ENCODE peak calls at places on chromosomes 12 and 14, in five cellular contexts. One of them, this sample, is unnamed.

GRCh38 chr14:78022059-78022458 is 148.1 kb upstream of the NRXN3 start:
- DNase-seq in endodermal cell: peak; percentile 95
- DNase-seq in GM23338: peak; percentile 90
- DNase-seq in IMR-90: peak; percentile 16
- DNase-seq in body of pancreas: peak; percentile 65
- DNase-seq in this sample: peak; percentile 20

GRCh38 chr14:104436047-104436531 is 143.5 kb upstream of the C14orf180 start:
- DNase-seq in endodermal cell: peak; percentile 77
- DNase-seq in IMR-90: no peak
- DNase-seq in GM23338: peak; percentile 31
- DNase-seq in body of pancreas: peak; percentile 73
- DNase-seq in this sample: peak; percentile 64

GRCh38 chr12:65761301-65761700 is 63.0 kb upstream of the HMGA2 start:
- DNase-seq in GM23338: peak; percentile 94
- DNase-seq in endodermal cell: peak; percentile 82
- DNase-seq in IMR-90: no peak
- DNase-seq in body of pancreas: no peak
- DNase-seq in this sample: no peak

GRCh38 chr14:21107360-21107781 is 6.5 kb downstream of the TMEM253 start:
- DNase-seq in endodermal cell: no peak
- DNase-seq in body of pancreas: no peak
- DNase-seq in IMR-90: peak; percentile 48
- DNase-seq in GM23338: no peak
- DNase-seq in this sample: peak; percentile 42

GRCh38 chr12:55720894-55721444 is 776 bp downstream of the RDH5 start:
- DNase-seq in IMR-90: peak; percentile 91
- DNase-seq in body of pancreas: peak; percentile 77
- DNase-seq in GM23338: peak; percentile 71
- DNase-seq in endodermal cell: peak; percentile 89
- DNase-seq in this sample: peak; percentile 90

GRCh38 chr12:42143401-42144173 is 1.1 kb downstream of the GXYLT1 start:
- DNase-seq in endodermal cell: peak; percentile 48
- DNase-seq in body of pancreas: peak; percentile 8
- DNase-seq in IMR-90: peak; percentile 28
- DNase-seq in GM23338: no peak
- DNase-seq in this sample: peak; percentile 43

GRCh38 chr12:55659486-55660385 is 23.0 kb downstream of the OR10P1 start:
- DNase-seq in GM23338: peak; percentile 48
- DNase-seq in endodermal cell: peak; percentile 71
- DNase-seq in IMR-90: peak; percentile 9
- DNase-seq in body of pancreas: peak; percentile 24
- DNase-seq in this sample: peak; percentile 81

GRCh38 chr14:53955671-53956426 is 776 bp downstream of the BMP4 start:
- DNase-seq in GM23338: peak; percentile 79
- DNase-seq in IMR-90: no peak
- DNase-seq in endodermal cell: peak; percentile 83
- DNase-seq in body of pancreas: peak; percentile 42
- DNase-seq in this sample: peak; percentile 18

GRCh38 chr12:123808167-123808566 is 46.1 kb downstream of the DNAH10 start:
- DNase-seq in IMR-90: peak; percentile 7
- DNase-seq in body of pancreas: no peak
- DNase-seq in GM23338: peak; percentile 51
- DNase-seq in endodermal cell: peak; percentile 86
- DNase-seq in this sample: peak; percentile 15

GRCh38 chr14:60723218-60724079 is 702 bp downstream of the SIX4 start:
- DNase-seq in endodermal cell: peak; percentile 87
- DNase-seq in GM23338: peak; percentile 64
- DNase-seq in body of pancreas: peak; percentile 61
- DNase-seq in IMR-90: peak; percentile 62
- DNase-seq in this sample: peak; percentile 55

GRCh38 chr12:124381454-124382207 is 86.7 kb downstream of the RFLNA start:
- DNase-seq in endodermal cell: no peak
- DNase-seq in body of pancreas: peak; percentile 91
- DNase-seq in GM23338: no peak
- DNase-seq in IMR-90: peak; percentile 59
- DNase-seq in this sample: peak; percentile 90

GRCh38 chr14:77376771-77377501 is at the start of the genes SAMD15 and TMED8:
- DNase-seq in body of pancreas: peak; percentile 88
- DNase-seq in GM23338: peak; percentile 90
- DNase-seq in endodermal cell: peak; percentile 95
- DNase-seq in IMR-90: peak; percentile 80
- DNase-seq in this sample: peak; percentile 86

GRCh38 chr14:93132472-93133065 is 16.8 kb upstream of the ITPK1 start:
- DNase-seq in IMR-90: peak; percentile 22
- DNase-seq in GM23338: peak; percentile 62
- DNase-seq in body of pancreas: peak; percentile 83
- DNase-seq in endodermal cell: peak; percentile 70
- DNase-seq in this sample: peak; percentile 51

GRCh38 chr14:88258026-88258425 is 65.0 kb downstream of the KCNK10 start:
- DNase-seq in IMR-90: no peak
- DNase-seq in endodermal cell: no peak
- DNase-seq in body of pancreas: no peak
- DNase-seq in GM23338: no peak
- DNase-seq in this sample: no peak

GRCh38 chr12:39267886-39268285 is 175.0 kb downstream of the KIF21A start:
- DNase-seq in GM23338: no peak
- DNase-seq in endodermal cell: no peak
- DNase-seq in body of pancreas: no peak
- DNase-seq in IMR-90: no peak
- DNase-seq in this sample: no peak

GRCh38 chr14:88326352-88327103 is 3.5 kb upstream of the KCNK10 start:
- DNase-seq in IMR-90: no peak
- DNase-seq in endodermal cell: peak; percentile 71
- DNase-seq in body of pancreas: no peak
- DNase-seq in GM23338: peak; percentile 61
- DNase-seq in this sample: no peak

GRCh38 chr12:15966426-15966825 is 55.3 kb downstream of the DERA start:
- DNase-seq in IMR-90: peak; percentile 47
- DNase-seq in endodermal cell: no peak
- DNase-seq in body of pancreas: no peak
- DNase-seq in GM23338: no peak
- DNase-seq in this sample: peak; percentile 29

GRCh38 chr14:68947802-68948201 is 31.3 kb downstream of the ACTN1 start:
- DNase-seq in body of pancreas: peak; percentile 60
- DNase-seq in GM23338: no peak
- DNase-seq in IMR-90: peak; percentile 42
- DNase-seq in endodermal cell: no peak
- DNase-seq in this sample: peak; percentile 93

GRCh38 chr14:33556382-33557121 is 394.3 kb downstream of the EGLN3 start:
- DNase-seq in body of pancreas: no peak
- DNase-seq in endodermal cell: no peak
- DNase-seq in GM23338: no peak
- DNase-seq in IMR-90: no peak
- DNase-seq in this sample: peak; percentile 76

GRCh38 chr14:90774316-90774715 is 41.9 kb downstream of the TTC7B start:
- DNase-seq in endodermal cell: no peak
- DNase-seq in body of pancreas: no peak
- DNase-seq in IMR-90: no peak
- DNase-seq in GM23338: no peak
- DNase-seq in this sample: no peak

GRCh38 chr14:53306267-53306721 is 153.2 kb upstream of the DDHD1 start:
- DNase-seq in IMR-90: peak; percentile 69
- DNase-seq in body of pancreas: peak; percentile 63
- DNase-seq in endodermal cell: peak; percentile 77
- DNase-seq in GM23338: peak; percentile 74
- DNase-seq in this sample: peak; percentile 75

GRCh38 chr12:42481368-42481767 is 108.2 kb downstream of the PRICKLE1 start:
- DNase-seq in endodermal cell: peak; percentile 83
- DNase-seq in GM23338: peak; percentile 73
- DNase-seq in IMR-90: no peak
- DNase-seq in body of pancreas: no peak
- DNase-seq in this sample: no peak

GRCh38 chr12:47813491-47814196 is 6.1 kb downstream of the HDAC7 start:
- DNase-seq in GM23338: peak; percentile 57
- DNase-seq in endodermal cell: no peak
- DNase-seq in body of pancreas: no peak
- DNase-seq in IMR-90: no peak
- DNase-seq in this sample: peak; percentile 29

GRCh38 chr12:52687527-52688385 is 7.5 kb upstream of the KRT1 start:
- DNase-seq in IMR-90: no peak
- DNase-seq in endodermal cell: no peak
- DNase-seq in GM23338: no peak
- DNase-seq in body of pancreas: no peak
- DNase-seq in this sample: no peak

GRCh38 chr14:103627073-103628025 is 1.7 kb upstream of the KLC1 start:
- DNase-seq in GM23338: no peak
- DNase-seq in endodermal cell: no peak
- DNase-seq in IMR-90: no peak
- DNase-seq in body of pancreas: no peak
- DNase-seq in this sample: no peak

GRCh38 chr14:24398943-24399801 is at the start of gene NYNRIN:
- DNase-seq in GM23338: peak; percentile 41
- DNase-seq in body of pancreas: peak; percentile 56
- DNase-seq in IMR-90: peak; percentile 12
- DNase-seq in endodermal cell: peak; percentile 85
- DNase-seq in this sample: peak; percentile 65

GRCh38 chr14:24398298-24398942 is 383 bp upstream of the NYNRIN start:
- DNase-seq in endodermal cell: peak; percentile 80
- DNase-seq in body of pancreas: peak; percentile 24
- DNase-seq in IMR-90: no peak
- DNase-seq in GM23338: peak; percentile 85
- DNase-seq in this sample: peak; percentile 48

GRCh38 chr14:24397639-24398297 is 1.0 kb upstream of the NYNRIN start:
- DNase-seq in endodermal cell: no peak
- DNase-seq in body of pancreas: no peak
- DNase-seq in GM23338: no peak
- DNase-seq in IMR-90: no peak
- DNase-seq in this sample: no peak

GRCh38 chr14:24401810-24402702 is 3.3 kb downstream of the NYNRIN start:
- DNase-seq in endodermal cell: no peak
- DNase-seq in body of pancreas: no peak
- DNase-seq in IMR-90: no peak
- DNase-seq in GM23338: no peak
- DNase-seq in this sample: no peak

GRCh38 chr14:24399981-24400718 is 1.3 kb downstream of the NYNRIN start:
- DNase-seq in GM23338: no peak
- DNase-seq in body of pancreas: no peak
- DNase-seq in endodermal cell: no peak
- DNase-seq in IMR-90: no peak
- DNase-seq in this sample: no peak
- H3K4me3 ChIP-seq in GM23338: peak overlapping the region; percentile 86
- H3K4me3 ChIP-seq in body of pancreas: no peak overlapping the region
- H3K4me3 ChIP-seq in endodermal cell: peak overlapping the region; percentile 76
- H3K4me3 ChIP-seq in IMR-90: peak overlapping the region; percentile 67
- H3K4me3 ChIP-seq in this sample: peak overlapping the region; percentile 72

GRCh38 chr12:62466596-62467411 is at the start of gene MON2:
- DNase-seq in body of pancreas: peak; percentile 91
- DNase-seq in GM23338: peak; percentile 89
- DNase-seq in endodermal cell: peak; percentile 96
- DNase-seq in IMR-90: peak; percentile 78
- DNase-seq in this sample: peak; percentile 81
- TF ChIP-seq CTCF in body of pancreas: no peak
- TF ChIP-seq CTCF in GM23338: no peak
- TF ChIP-seq CTCF in endodermal cell: no peak
- TF ChIP-seq CTCF in IMR-90: no peak
- TF ChIP-seq CTCF in this sample: no peak

DNA sequence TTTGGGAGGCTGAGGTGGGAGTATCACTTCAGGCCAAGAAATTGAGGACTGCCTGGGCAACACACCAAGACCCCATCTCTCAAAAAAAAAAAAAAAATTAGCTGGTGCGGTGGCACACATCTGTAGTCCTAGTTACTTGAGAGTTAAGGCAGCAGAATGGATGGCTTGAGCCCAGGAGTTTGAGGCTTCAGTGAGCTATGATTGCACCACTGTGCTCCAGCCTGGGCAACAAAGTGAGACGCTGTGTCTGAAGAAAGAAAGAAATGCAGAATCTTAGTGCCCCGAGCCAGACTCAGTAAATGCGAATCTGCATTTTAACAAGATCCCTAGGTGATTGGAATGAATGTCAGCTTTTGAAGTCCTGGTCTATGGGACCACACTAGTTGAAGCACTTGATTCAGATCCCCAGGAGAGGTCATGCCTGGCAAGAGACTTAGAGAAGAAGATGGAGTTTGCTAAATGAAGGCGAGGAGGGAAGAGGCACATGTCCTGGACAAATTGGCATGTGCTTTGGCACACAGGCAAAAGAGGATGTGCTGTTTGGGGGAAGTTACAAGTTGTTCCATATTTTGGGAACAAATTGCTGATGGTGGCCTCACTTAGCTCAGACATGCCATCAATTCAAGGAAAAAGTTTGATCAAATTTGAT is 56.6 kb downstream of the DRAM1 start:
- DNase-seq in IMR-90: no peak
- DNase-seq in endodermal cell: no peak
- DNase-seq in body of pancreas: no peak
- DNase-seq in GM23338: no peak
- DNase-seq in this sample: no peak
- H3K4me3 ChIP-seq in IMR-90: no peak overlapping the region
- H3K4me3 ChIP-seq in endodermal cell: no peak overlapping the region
- H3K4me3 ChIP-seq in body of pancreas: no peak overlapping the region
- H3K4me3 ChIP-seq in GM23338: no peak overlapping the region
- H3K4me3 ChIP-seq in this sample: no peak overlapping the region

DNA sequence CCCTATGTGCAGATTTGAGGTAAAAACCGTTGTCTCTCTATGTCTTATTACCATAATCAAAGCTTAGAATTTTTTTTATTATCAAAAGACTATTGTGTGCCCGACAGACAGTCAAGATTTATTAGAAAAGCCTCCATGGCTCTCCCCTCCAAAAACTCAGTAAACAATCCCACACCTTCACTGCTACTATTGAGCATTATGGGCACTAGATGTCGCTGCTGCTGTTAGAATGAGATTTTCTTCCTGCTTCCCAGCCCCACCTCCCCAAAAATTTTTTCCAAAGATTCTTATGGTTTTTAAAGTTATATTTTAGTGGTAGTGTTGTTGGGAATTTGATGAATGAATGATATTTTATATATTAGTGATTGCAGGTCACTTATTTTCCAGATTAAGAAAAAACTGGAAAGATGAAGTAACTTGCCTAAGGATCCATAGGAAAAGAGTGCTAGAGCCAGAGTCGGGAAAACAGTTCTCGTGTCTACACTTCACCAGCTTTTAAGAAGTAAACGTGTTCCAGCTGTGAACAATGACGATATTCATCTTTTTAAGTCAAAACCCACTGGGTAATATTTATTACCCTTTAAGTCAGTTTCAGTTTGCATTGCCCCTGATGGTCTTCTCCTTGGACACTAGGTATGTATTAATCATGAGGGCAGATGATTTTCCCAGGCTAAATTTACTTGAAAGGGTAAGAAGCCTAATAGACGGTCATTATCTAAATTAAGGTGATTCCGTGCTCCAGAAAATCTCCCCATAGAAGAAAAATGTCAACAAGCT is 12.2 kb upstream of the FOXG1 start:
- DNase-seq in IMR-90: peak; percentile 48
- DNase-seq in endodermal cell: peak; percentile 81
- DNase-seq in body of pancreas: peak; percentile 59
- DNase-seq in GM23338: peak; percentile 79
- DNase-seq in this sample: peak; percentile 71
- TF ChIP-seq CTCF in IMR-90: peak; percentile 82
- TF ChIP-seq CTCF in endodermal cell: peak; percentile 87
- TF ChIP-seq CTCF in body of pancreas: peak; percentile 63
- TF ChIP-seq CTCF in GM23338: peak; percentile 94
- TF ChIP-seq CTCF in this sample: peak; percentile 82

DNA sequence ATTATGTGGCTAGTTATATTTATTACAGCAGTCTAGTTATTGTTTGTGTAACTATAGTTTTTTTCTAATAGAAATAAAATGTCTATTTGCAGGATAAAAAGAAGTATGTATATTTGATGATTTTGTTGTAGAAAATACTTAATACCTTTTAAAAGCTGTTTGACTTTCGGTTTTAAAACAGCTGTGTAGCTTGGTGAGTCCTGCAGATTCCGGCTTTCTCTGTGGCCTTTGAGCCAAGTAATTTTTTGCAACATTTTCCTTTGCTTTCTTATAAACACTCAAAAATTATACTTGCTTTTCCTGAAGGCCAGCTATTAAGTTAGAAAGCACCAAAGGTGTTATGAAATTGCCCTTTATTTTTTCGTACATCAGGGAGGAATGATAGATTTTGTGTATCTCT is 63.5 kb downstream of the CRADD start:
- DNase-seq in IMR-90: peak; percentile 6
- DNase-seq in endodermal cell: no peak
- DNase-seq in body of pancreas: no peak
- DNase-seq in GM23338: peak; percentile 11
- DNase-seq in this sample: no peak
- H3K4me3 ChIP-seq in IMR-90: peak overlapping the region; percentile 17
- H3K4me3 ChIP-seq in endodermal cell: no peak overlapping the region
- H3K4me3 ChIP-seq in body of pancreas: no peak overlapping the region
- H3K4me3 ChIP-seq in GM23338: peak overlapping the region; percentile 59
- H3K4me3 ChIP-seq in this sample: no peak overlapping the region

This sample was measured in fibroblast of pulmonary artery.